ENCODE peak calls at places on chromosomes 11 and 22, in eight cellular contexts. R is transverse colon, I is right atrium auricular region, Q is lower lobe of right lung, C is kidney, H is breast epithelium, J is pancreas, Z is AG04450. E is an unnamed sample.

GRCh38 chr11:127843483-127844396 is 743.6 kb downstream of the ETS1 start:
- DNase-seq in J (peak; percentile 82), R (peak; percentile 61), I (peak; percentile 64), C (peak; percentile 80), Z (peak; percentile 29), H (no peak), Q (peak; percentile 75), E (peak; percentile 36)

GRCh38 chr11:9206496-9206895 is 58.7 kb downstream of the DENND5A start:
- DNase-seq in H (no peak), R (no peak), Z (peak; percentile 37), Q (no peak), I (no peak), C (no peak), J (no peak), E (no peak)

GRCh38 chr11:22466809-22467208 is 128.6 kb downstream of the SLC17A6 start:
- DNase-seq in R (no peak), Q (no peak), I (no peak), H (no peak), J (no peak), Z (peak; percentile 80), C (no peak), E (no peak)

GRCh38 chr22:24894998-24895397 is 51.5 kb downstream of the LHFPL7 start:
- DNase-seq in C (peak; percentile 89), R (peak; percentile 83), I (peak; percentile 87), Z (no peak), H (peak; percentile 76), J (peak; percentile 81), Q (peak; percentile 76), E (peak; percentile 84)

GRCh38 chr22:27420186-27420816 is 381.3 kb downstream of the MN1 start:
- DNase-seq in C (no peak), R (no peak), I (peak; percentile 68), Z (no peak), J (no peak), Q (no peak), H (no peak), E (no peak)

GRCh38 chr11:77557553-77557952 is 32.2 kb upstream of the AQP11 start:
- DNase-seq in H (no peak), C (no peak), I (no peak), Q (no peak), R (no peak), Z (no peak), J (no peak), E (no peak)

GRCh38 chr11:93740031-93740801 is 1.1 kb downstream of the TAF1D start:
- DNase-seq in Q (peak; percentile 56), R (peak; percentile 19), H (no peak), I (no peak), J (no peak), Z (no peak), C (no peak), E (no peak)

GRCh38 chr11:59171508-59172322 is at the start of gene DTX4:
- DNase-seq in R (peak; percentile 95), Q (peak; percentile 97), Z (peak; percentile 76), H (peak; percentile 88), C (peak; percentile 96), J (peak; percentile 96), I (peak; percentile 93), E (peak; percentile 91)

GRCh38 chr11:112523477-112523876 is 262.8 kb upstream of the PLET1 start:
- DNase-seq in H (no peak), C (no peak), Z (no peak), Q (no peak), J (no peak), I (peak; percentile 63), R (no peak), E (no peak)

GRCh38 chr22:46079861-46080821 is 70.2 kb upstream of the PPARA start:
- DNase-seq in Q (peak; percentile 56), H (peak; percentile 78), R (peak; percentile 60), C (peak; percentile 94), I (peak; percentile 89), Z (no peak), J (peak; percentile 88), E (peak; percentile 79)

GRCh38 chr11:91972665-91973266 is 251.9 kb upstream of the FAT3 start:
- DNase-seq in C (no peak), H (no peak), Z (no peak), I (no peak), R (no peak), Q (no peak), J (peak; percentile 48), E (no peak)

GRCh38 chr22:35568751-35569725 is 28.4 kb downstream of the RASD2 start:
- DNase-seq in H (no peak), Q (no peak), Z (no peak), I (no peak), R (no peak), J (no peak), C (no peak), E (no peak)

GRCh38 chr11:35815556-35816315 is 128.1 kb upstream of the LDLRAD3 start:
- DNase-seq in Z (no peak), I (peak; percentile 63), C (no peak), Q (no peak), R (no peak), H (no peak), J (no peak), E (no peak)

GRCh38 chr11:125504580-125504979 is 8.5 kb upstream of the FEZ1 start:
- DNase-seq in Z (no peak), I (no peak), Q (no peak), R (no peak), C (no peak), H (no peak), J (no peak), E (no peak)
- H3K27ac ChIP-seq in Z (no peak overlapping the region), I (no peak overlapping the region), Q (no peak overlapping the region), R (no peak overlapping the region), C (no peak overlapping the region), H (no peak overlapping the region), J (no peak overlapping the region), E (no peak overlapping the region)

GRCh38 chr11:84719935-84720577 is 907.1 kb downstream of the DLG2 start:
- DNase-seq in J (peak; percentile 79), I (no peak), R (peak; percentile 7), Q (peak; percentile 31), H (no peak), Z (no peak), C (peak; percentile 73), E (no peak)
- TF ChIP-seq CTCF in J (no peak), I (no peak), R (no peak), Q (no peak), H (no peak), Z (no peak), C (no peak), E (no peak)

GRCh38 chr11:45211732-45212131 is 65.3 kb downstream of the PRDM11 start:
- DNase-seq in I (no peak), Z (no peak), J (no peak), R (no peak), C (no peak), Q (no peak), H (no peak), E (no peak)
- H3K27ac ChIP-seq in I (peak overlapping the region; percentile 89), Z (no peak overlapping the region), J (no peak overlapping the region), R (no peak overlapping the region), C (no peak overlapping the region), Q (no peak overlapping the region), H (no peak overlapping the region), E (no peak overlapping the region)

GRCh38 chr11:43708776-43709175 is 28.2 kb downstream of the HSD17B12 start:
- DNase-seq in R (no peak), I (no peak), C (no peak), Q (no peak), J (no peak), H (no peak), Z (no peak), E (no peak)
- TF ChIP-seq CTCF in R (no peak), I (no peak), C (peak; percentile 30), Q (peak; percentile 43), J (no peak), H (no peak), Z (peak; percentile 25), E (no peak)

GRCh38 chr22:49052023-49052538 is 775.6 kb downstream of the BRD1 start:
- DNase-seq in R (no peak), Z (no peak), Q (no peak), I (no peak), J (peak; percentile 75), C (peak; percentile 83), H (no peak), E (no peak)

GRCh38 chr22:49049691-49050090 is 778.0 kb downstream of the BRD1 start:
- DNase-seq in J (no peak), Q (no peak), C (no peak), I (no peak), Z (no peak), H (no peak), R (no peak), E (no peak)

GRCh38 chr22:49053574-49053973 is 774.1 kb downstream of the BRD1 start:
- DNase-seq in I (no peak), Q (no peak), C (no peak), H (no peak), Z (no peak), J (no peak), R (no peak), E (no peak)

GRCh38 chr22:49052560-49052959 is 775.1 kb downstream of the BRD1 start:
- DNase-seq in I (no peak), J (no peak), H (no peak), Z (no peak), R (no peak), Q (no peak), C (no peak), E (no peak)

DNA sequence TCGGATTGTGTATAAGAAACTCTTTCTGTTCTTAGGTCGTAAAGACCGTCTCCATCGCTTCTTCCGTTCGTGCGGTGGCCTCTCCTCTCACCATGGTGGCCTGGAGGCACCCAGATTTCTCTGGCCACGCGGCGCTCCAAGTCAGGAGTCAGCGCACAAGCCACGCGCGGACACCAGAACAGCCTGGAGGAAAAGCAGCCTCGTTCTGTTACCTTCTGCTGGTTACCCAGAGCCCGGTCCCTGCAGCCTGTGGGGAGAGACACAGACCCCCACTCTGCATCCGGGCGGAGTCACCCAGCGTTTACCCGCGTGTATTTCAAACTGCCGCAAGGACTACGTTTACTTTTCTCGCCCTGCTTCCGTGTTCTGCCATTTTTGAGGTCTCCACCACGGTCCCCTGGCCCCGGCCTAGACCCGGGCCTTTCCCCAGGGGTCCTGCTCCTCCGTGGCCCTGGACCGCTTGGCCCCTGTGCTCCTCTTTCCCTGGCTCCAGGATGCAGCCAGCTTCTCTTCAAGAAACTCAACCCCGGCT is 776.1 kb downstream of the BRD1 start:
- DNase-seq in I (no peak), C (no peak), Q (no peak), H (no peak), Z (no peak), J (no peak), R (no peak), E (no peak)
- H3K27ac ChIP-seq in I (no peak overlapping the region), C (no peak overlapping the region), Q (no peak overlapping the region), H (no peak overlapping the region), Z (no peak overlapping the region), J (no peak overlapping the region), R (no peak overlapping the region), E (no peak overlapping the region)

E was measured in prostate gland.